ENCODE peak calls at places on chromosomes 11 and 22, in nine cellular contexts. One of them, this sample, is unnamed.

GRCh38 chr11:40722179-40722795 is 737.2 kb downstream of the LRRC4C start:
- DNase-seq in esophagus muscularis mucosa: no peak
- DNase-seq in mammary epithelial cell: peak; percentile 28
- DNase-seq in kidney: no peak
- DNase-seq in left ventricle myocardium inferior: no peak
- DNase-seq in IMR-90: peak; percentile 0
- DNase-seq in Panc1: peak; percentile 35
- DNase-seq in ovary: no peak
- DNase-seq in left lung: no peak
- DNase-seq in this sample: no peak

GRCh38 chr22:33385611-33386010 is 327.4 kb upstream of the SYN3 start:
- DNase-seq in ovary: no peak
- DNase-seq in kidney: no peak
- DNase-seq in esophagus muscularis mucosa: peak; percentile 26
- DNase-seq in Panc1: no peak
- DNase-seq in IMR-90: no peak
- DNase-seq in mammary epithelial cell: no peak
- DNase-seq in left lung: no peak
- DNase-seq in left ventricle myocardium inferior: no peak
- DNase-seq in this sample: no peak

GRCh38 chr22:24845036-24845918 is 39.3 kb downstream of the SGSM1 start:
- DNase-seq in ovary: peak; percentile 42
- DNase-seq in IMR-90: peak; percentile 9
- DNase-seq in esophagus muscularis mucosa: no peak
- DNase-seq in kidney: no peak
- DNase-seq in Panc1: no peak
- DNase-seq in left lung: no peak
- DNase-seq in left ventricle myocardium inferior: no peak
- DNase-seq in mammary epithelial cell: no peak
- DNase-seq in this sample: peak; percentile 86

GRCh38 chr11:119363874-119364590 is 17.5 kb downstream of the USP2 start:
- DNase-seq in ovary: peak; percentile 80
- DNase-seq in IMR-90: no peak
- DNase-seq in kidney: peak; percentile 87
- DNase-seq in esophagus muscularis mucosa: no peak
- DNase-seq in Panc1: no peak
- DNase-seq in left lung: no peak
- DNase-seq in left ventricle myocardium inferior: peak; percentile 68
- DNase-seq in mammary epithelial cell: no peak
- DNase-seq in this sample: peak; percentile 89

GRCh38 chr11:121071456-121072236 is 29.4 kb upstream of the TECTA start:
- DNase-seq in esophagus muscularis mucosa: no peak
- DNase-seq in left ventricle myocardium inferior: no peak
- DNase-seq in IMR-90: no peak
- DNase-seq in Panc1: no peak
- DNase-seq in mammary epithelial cell: no peak
- DNase-seq in kidney: no peak
- DNase-seq in left lung: no peak
- DNase-seq in ovary: no peak
- DNase-seq in this sample: no peak

GRCh38 chr11:31865606-31866300 is 54.6 kb upstream of the PAX6 start:
- DNase-seq in ovary: no peak
- DNase-seq in left ventricle myocardium inferior: no peak
- DNase-seq in esophagus muscularis mucosa: no peak
- DNase-seq in kidney: no peak
- DNase-seq in Panc1: no peak
- DNase-seq in mammary epithelial cell: peak; percentile 10
- DNase-seq in left lung: no peak
- DNase-seq in IMR-90: no peak
- DNase-seq in this sample: no peak

GRCh38 chr11:130881475-130882137 is 34.7 kb downstream of the SNX19 start:
- DNase-seq in kidney: no peak
- DNase-seq in mammary epithelial cell: no peak
- DNase-seq in Panc1: no peak
- DNase-seq in left lung: no peak
- DNase-seq in IMR-90: no peak
- DNase-seq in esophagus muscularis mucosa: no peak
- DNase-seq in ovary: no peak
- DNase-seq in left ventricle myocardium inferior: no peak
- DNase-seq in this sample: no peak

GRCh38 chr11:22976146-22976545 is 115.9 kb upstream of the CCDC179 start:
- DNase-seq in left lung: no peak
- DNase-seq in kidney: no peak
- DNase-seq in ovary: no peak
- DNase-seq in IMR-90: peak; percentile 91
- DNase-seq in Panc1: no peak
- DNase-seq in mammary epithelial cell: peak; percentile 69
- DNase-seq in left ventricle myocardium inferior: no peak
- DNase-seq in esophagus muscularis mucosa: no peak
- DNase-seq in this sample: no peak

GRCh38 chr11:125168875-125169537 is 4.5 kb downstream of the PKNOX2 start:
- DNase-seq in kidney: no peak
- DNase-seq in IMR-90: peak; percentile 31
- DNase-seq in mammary epithelial cell: no peak
- DNase-seq in left lung: no peak
- DNase-seq in esophagus muscularis mucosa: no peak
- DNase-seq in ovary: no peak
- DNase-seq in left ventricle myocardium inferior: no peak
- DNase-seq in Panc1: no peak
- DNase-seq in this sample: no peak

GRCh38 chr11:12118940-12119339 is 8.6 kb downstream of the MICAL2 start:
- DNase-seq in kidney: no peak
- DNase-seq in left ventricle myocardium inferior: no peak
- DNase-seq in IMR-90: peak; percentile 46
- DNase-seq in esophagus muscularis mucosa: no peak
- DNase-seq in ovary: peak; percentile 74
- DNase-seq in left lung: no peak
- DNase-seq in mammary epithelial cell: no peak
- DNase-seq in Panc1: no peak
- DNase-seq in this sample: no peak

GRCh38 chr11:61488651-61489291 is 19.8 kb upstream of the LRRC10B start:
- DNase-seq in left lung: no peak
- DNase-seq in kidney: peak; percentile 93
- DNase-seq in Panc1: no peak
- DNase-seq in ovary: peak; percentile 79
- DNase-seq in esophagus muscularis mucosa: no peak
- DNase-seq in left ventricle myocardium inferior: peak; percentile 81
- DNase-seq in mammary epithelial cell: peak; percentile 32
- DNase-seq in IMR-90: no peak
- DNase-seq in this sample: peak; percentile 69

GRCh38 chr11:130095326-130095725 is 25.6 kb downstream of the APLP2 start:
- DNase-seq in left lung: no peak
- DNase-seq in left ventricle myocardium inferior: no peak
- DNase-seq in kidney: no peak
- DNase-seq in mammary epithelial cell: no peak
- DNase-seq in esophagus muscularis mucosa: no peak
- DNase-seq in ovary: no peak
- DNase-seq in Panc1: no peak
- DNase-seq in IMR-90: no peak
- DNase-seq in this sample: no peak

GRCh38 chr22:39367040-39367439 is 17.2 kb downstream of the SYNGR1 start:
- DNase-seq in mammary epithelial cell: no peak
- DNase-seq in ovary: no peak
- DNase-seq in Panc1: no peak
- DNase-seq in left ventricle myocardium inferior: no peak
- DNase-seq in kidney: no peak
- DNase-seq in IMR-90: no peak
- DNase-seq in esophagus muscularis mucosa: no peak
- DNase-seq in left lung: no peak
- DNase-seq in this sample: no peak

GRCh38 chr11:124758355-124759267 is 3.5 kb downstream of the ESAM start:
- DNase-seq in left ventricle myocardium inferior: peak; percentile 78
- DNase-seq in esophagus muscularis mucosa: peak; percentile 96
- DNase-seq in IMR-90: peak; percentile 44
- DNase-seq in Panc1: no peak
- DNase-seq in mammary epithelial cell: peak; percentile 45
- DNase-seq in left lung: peak; percentile 87
- DNase-seq in kidney: peak; percentile 94
- DNase-seq in ovary: peak; percentile 70
- DNase-seq in this sample: peak; percentile 90

GRCh38 chr22:41290262-41291221 is 4.6 kb upstream of the RANGAP1 start:
- DNase-seq in esophagus muscularis mucosa: no peak
- DNase-seq in Panc1: peak; percentile 72
- DNase-seq in ovary: no peak
- DNase-seq in left lung: no peak
- DNase-seq in left ventricle myocardium inferior: no peak
- DNase-seq in mammary epithelial cell: peak; percentile 59
- DNase-seq in IMR-90: peak; percentile 83
- DNase-seq in kidney: no peak
- DNase-seq in this sample: no peak

GRCh38 chr11:15969701-15970329 is 386.5 kb downstream of the SOX6 start:
- DNase-seq in kidney: no peak
- DNase-seq in left ventricle myocardium inferior: no peak
- DNase-seq in left lung: no peak
- DNase-seq in esophagus muscularis mucosa: no peak
- DNase-seq in mammary epithelial cell: peak; percentile 97
- DNase-seq in IMR-90: peak; percentile 91
- DNase-seq in Panc1: no peak
- DNase-seq in ovary: no peak
- DNase-seq in this sample: no peak

GRCh38 chr22:23563111-23563510 is 17.0 kb downstream of the IGLL1 start:
- DNase-seq in kidney: peak; percentile 31
- DNase-seq in Panc1: no peak
- DNase-seq in left ventricle myocardium inferior: no peak
- DNase-seq in ovary: peak; percentile 15
- DNase-seq in mammary epithelial cell: no peak
- DNase-seq in IMR-90: no peak
- DNase-seq in left lung: no peak
- DNase-seq in esophagus muscularis mucosa: no peak
- DNase-seq in this sample: peak; percentile 37

DNA sequence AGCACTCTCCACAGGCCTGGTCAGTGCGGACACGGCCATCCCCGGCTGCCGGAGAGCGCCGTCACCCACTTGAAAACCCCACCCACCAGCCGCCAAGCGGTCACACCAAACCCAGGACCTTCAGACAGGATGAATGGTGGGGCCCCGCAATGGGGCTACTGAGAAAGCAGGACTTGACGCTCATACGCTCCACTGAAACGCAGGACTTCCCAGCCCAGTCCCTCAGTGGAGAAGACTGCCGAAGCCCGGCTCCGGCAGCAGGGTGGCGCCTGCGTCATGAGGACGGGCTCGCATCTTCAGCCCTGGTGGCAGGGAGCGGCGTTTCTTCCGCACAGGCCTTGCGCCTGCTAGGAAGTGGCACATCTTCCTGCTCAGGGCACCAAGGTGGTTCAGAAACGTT is 15.3 kb upstream of the PHLDA2 start:
- DNase-seq in kidney: peak; percentile 79
- DNase-seq in ovary: no peak
- DNase-seq in left ventricle myocardium inferior: no peak
- DNase-seq in Panc1: no peak
- DNase-seq in mammary epithelial cell: no peak
- DNase-seq in esophagus muscularis mucosa: no peak
- DNase-seq in left lung: no peak
- DNase-seq in IMR-90: no peak
- DNase-seq in this sample: no peak
- H3K36me3 ChIP-seq in kidney: peaks cover 5% of the 10 kb centered on the region
- H3K36me3 ChIP-seq in ovary: no peaks in the 10 kb centered on the region
- H3K36me3 ChIP-seq in left ventricle myocardium inferior: peaks cover 25% of the 10 kb centered on the region
- H3K36me3 ChIP-seq in Panc1: peaks cover 14% of the 10 kb centered on the region
- H3K36me3 ChIP-seq in mammary epithelial cell: peaks cover 15% of the 10 kb centered on the region
- H3K36me3 ChIP-seq in esophagus muscularis mucosa: peaks cover 24% of the 10 kb centered on the region
- H3K36me3 ChIP-seq in left lung: no peaks in the 10 kb centered on the region
- H3K36me3 ChIP-seq in IMR-90: peaks cover 27% of the 10 kb centered on the region
- H3K36me3 ChIP-seq in this sample: peaks cover 5% of the 10 kb centered on the region

DNA sequence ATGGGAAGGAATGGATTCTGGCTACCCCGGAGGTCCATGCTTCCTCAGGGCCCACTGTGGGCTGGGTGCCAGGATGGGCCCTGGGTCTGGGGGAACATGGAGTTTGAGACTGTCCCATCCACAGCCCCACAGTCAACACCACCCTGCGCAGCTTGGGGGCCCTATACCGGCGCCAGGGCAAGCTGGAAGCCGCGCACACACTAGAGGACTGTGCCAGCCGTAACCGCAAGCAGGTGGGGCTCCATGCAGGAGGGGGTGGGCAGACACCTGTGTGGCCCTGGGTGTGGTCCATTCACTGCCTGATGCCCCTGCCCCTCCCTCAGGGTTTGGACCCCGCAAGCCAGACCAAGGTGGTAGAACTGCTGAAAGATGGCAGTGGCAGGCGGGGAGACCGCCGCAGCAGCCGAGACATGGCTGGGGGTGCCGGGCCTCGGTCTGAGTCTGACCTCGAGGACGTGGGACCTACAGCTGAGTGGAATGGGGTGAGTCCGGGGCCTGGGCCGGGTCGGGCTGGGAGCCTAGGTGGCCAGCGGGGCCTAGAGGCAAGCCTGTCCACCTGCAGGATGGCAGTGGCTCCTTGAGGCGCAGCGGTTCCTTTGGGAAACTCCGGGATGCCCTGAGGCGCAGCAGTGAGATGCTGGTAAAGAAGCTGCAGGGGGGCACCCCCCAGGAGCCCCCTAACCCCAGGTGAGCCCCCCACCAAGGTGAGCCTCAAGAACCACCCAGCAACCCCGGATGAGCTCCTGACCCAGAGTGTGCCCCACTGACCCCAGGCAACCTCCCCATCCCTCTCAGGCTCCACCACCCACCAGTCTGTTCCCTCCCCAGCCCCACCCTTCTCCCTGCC is 2.7 kb upstream of the RAB1B start:
- DNase-seq in ovary: peak; percentile 59
- DNase-seq in left ventricle myocardium inferior: no peak
- DNase-seq in mammary epithelial cell: no peak
- DNase-seq in Panc1: no peak
- DNase-seq in kidney: peak; percentile 81
- DNase-seq in IMR-90: no peak
- DNase-seq in esophagus muscularis mucosa: no peak
- DNase-seq in left lung: no peak
- DNase-seq in this sample: no peak
- H3K36me3 ChIP-seq in ovary: no peaks in the 10 kb centered on the region
- H3K36me3 ChIP-seq in left ventricle myocardium inferior: peaks cover 38% of the 10 kb centered on the region
- H3K36me3 ChIP-seq in mammary epithelial cell: peaks cover 7% of the 10 kb centered on the region
- H3K36me3 ChIP-seq in Panc1: peaks cover 4% of the 10 kb centered on the region
- H3K36me3 ChIP-seq in kidney: peaks cover 7% of the 10 kb centered on the region
- H3K36me3 ChIP-seq in IMR-90: peaks cover 43% of the 10 kb centered on the region
- H3K36me3 ChIP-seq in esophagus muscularis mucosa: peaks cover 56% of the 10 kb centered on the region
- H3K36me3 ChIP-seq in left lung: no peaks in the 10 kb centered on the region
- H3K36me3 ChIP-seq in this sample: peaks cover 3% of the 10 kb centered on the region

GRCh38 chr11:19889531-19889930 is 176.9 kb downstream of the NAV2 start:
- DNase-seq in mammary epithelial cell: no peak
- DNase-seq in esophagus muscularis mucosa: no peak
- DNase-seq in left lung: no peak
- DNase-seq in kidney: no peak
- DNase-seq in Panc1: no peak
- DNase-seq in left ventricle myocardium inferior: no peak
- DNase-seq in IMR-90: peak; percentile 38
- DNase-seq in ovary: no peak
- DNase-seq in this sample: no peak
- H3K36me3 ChIP-seq in mammary epithelial cell: no peaks in the 10 kb centered on the region
- H3K36me3 ChIP-seq in esophagus muscularis mucosa: peaks cover 24% of the 10 kb centered on the region
- H3K36me3 ChIP-seq in left lung: no peaks in the 10 kb centered on the region
- H3K36me3 ChIP-seq in kidney: no peaks in the 10 kb centered on the region
- H3K36me3 ChIP-seq in Panc1: no peaks in the 10 kb centered on the region
- H3K36me3 ChIP-seq in left ventricle myocardium inferior: peaks cover 12% of the 10 kb centered on the region
- H3K36me3 ChIP-seq in IMR-90: peaks cover 9% of the 10 kb centered on the region
- H3K36me3 ChIP-seq in ovary: no peaks in the 10 kb centered on the region
- H3K36me3 ChIP-seq in this sample: peaks cover 7% of the 10 kb centered on the region

DNA sequence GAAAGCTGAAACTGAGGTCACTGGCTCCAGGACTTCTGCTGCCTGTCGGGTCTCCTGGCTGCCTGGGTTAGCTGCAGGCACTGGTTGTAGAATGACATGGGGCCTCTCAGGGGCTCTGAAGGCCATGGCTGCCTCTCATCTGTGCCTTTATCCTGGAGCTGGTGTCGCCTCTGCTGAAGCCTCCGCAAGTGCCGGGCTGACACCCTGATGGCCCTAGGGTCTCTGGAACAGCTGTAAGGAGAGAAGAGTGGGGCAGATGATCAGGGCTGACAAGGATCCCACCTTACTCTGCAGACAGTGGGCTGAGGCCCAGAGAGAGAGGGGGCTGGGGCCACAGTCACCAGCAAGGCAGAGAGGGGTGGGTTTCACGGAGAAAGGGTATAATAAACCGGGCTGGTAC is 4.6 kb downstream of the PLA2G3 start:
- DNase-seq in Panc1: no peak
- DNase-seq in left ventricle myocardium inferior: no peak
- DNase-seq in left lung: no peak
- DNase-seq in mammary epithelial cell: no peak
- DNase-seq in ovary: no peak
- DNase-seq in IMR-90: no peak
- DNase-seq in esophagus muscularis mucosa: no peak
- DNase-seq in kidney: no peak
- DNase-seq in this sample: no peak
- H3K36me3 ChIP-seq in Panc1: no peaks in the 10 kb centered on the region
- H3K36me3 ChIP-seq in left ventricle myocardium inferior: no peaks in the 10 kb centered on the region
- H3K36me3 ChIP-seq in left lung: no peaks in the 10 kb centered on the region
- H3K36me3 ChIP-seq in mammary epithelial cell: no peaks in the 10 kb centered on the region
- H3K36me3 ChIP-seq in ovary: no peaks in the 10 kb centered on the region
- H3K36me3 ChIP-seq in IMR-90: no peaks in the 10 kb centered on the region
- H3K36me3 ChIP-seq in esophagus muscularis mucosa: peaks cover 10% of the 10 kb centered on the region
- H3K36me3 ChIP-seq in kidney: no peaks in the 10 kb centered on the region
- H3K36me3 ChIP-seq in this sample: no peaks in the 10 kb centered on the region

This sample was measured in aorta.